ENCODE peak calls at places on chromosomes 1 and 21, in six cellular contexts. G, U, C, W, E and R are unnamed samples.

GRCh38 chr1:94823116-94823515 is 3.0 kb downstream of the SLC44A3 start:
- DNase-seq in G (no peak), U (no peak), C (no peak), W (no peak), E (no peak), R (no peak)

GRCh38 chr1:244865028-244865371 is 657 bp upstream of the HNRNPU start:
- DNase-seq in G (peak; percentile 17), U (no peak), C (no peak), W (no peak), E (no peak), R (peak; percentile 57)

GRCh38 chr1:156368157-156368658 is 803 bp upstream of the RHBG start:
- DNase-seq in G (no peak), U (no peak), C (no peak), W (no peak), E (no peak), R (no peak)

GRCh38 chr1:13930151-13930550 is 230.2 kb downstream of the PRDM2 start:
- DNase-seq in G (no peak), U (no peak), C (peak; percentile 8), W (peak; percentile 28), E (no peak), R (peak; percentile 16)

GRCh38 chr1:67564193-67564592 is 120.8 kb upstream of the GADD45A start:
- DNase-seq in G (no peak), U (no peak), C (peak; percentile 35), W (peak; percentile 78), E (no peak), R (no peak)

GRCh38 chr1:210328032-210328745 is 513 bp upstream of the HHAT start:
- DNase-seq in G (no peak), U (no peak), C (no peak), W (no peak), E (no peak), R (no peak)

GRCh38 chr1:113978863-113979702 is at the start of gene OLFML3:
- DNase-seq in G (peak; percentile 63), U (peak; percentile 40), C (peak; percentile 96), W (peak; percentile 97), E (peak; percentile 89), R (peak; percentile 98)

GRCh38 chr1:110190282-110190929 is 19.7 kb upstream of the KCNC4 start:
- DNase-seq in G (peak; percentile 42), U (no peak), C (no peak), W (no peak), E (no peak), R (no peak)

GRCh38 chr21:37916795-37917142 is 512 bp upstream of the KCNJ6 start:
- DNase-seq in G (no peak), U (no peak), C (no peak), W (no peak), E (no peak), R (no peak)

GRCh38 chr1:15676010-15676409 is 8.1 kb upstream of the PLEKHM2 start:
- DNase-seq in G (no peak), U (no peak), C (no peak), W (no peak), E (no peak), R (no peak)

GRCh38 chr1:229093546-229094336 is 177.2 kb upstream of the RAB4A start:
- DNase-seq in G (peak; percentile 83), U (peak; percentile 80), C (no peak), W (no peak), E (no peak), R (no peak)

GRCh38 chr1:66243548-66244130 is 290.3 kb upstream of the SGIP1 start:
- DNase-seq in G (no peak), U (no peak), C (no peak), W (peak; percentile 22), E (no peak), R (peak; percentile 17)

GRCh38 chr1:91913018-91913417 is 27.1 kb upstream of the TGFBR3 start:
- DNase-seq in G (no peak), U (no peak), C (peak; percentile 30), W (peak; percentile 40), E (no peak), R (peak; percentile 66)

GRCh38 chr21:44405948-44406872 is 49.1 kb upstream of the LRRC3 start:
- DNase-seq in G (no peak), U (no peak), C (no peak), W (peak; percentile 69), E (peak; percentile 4), R (no peak)

GRCh38 chr21:41768371-41769042 is 1.7 kb upstream of the RIPK4 start:
- DNase-seq in G (peak; percentile 88), U (no peak), C (peak; percentile 53), W (peak; percentile 70), E (peak; percentile 78), R (peak; percentile 85)

GRCh38 chr1:234750922-234751595 is 141.1 kb upstream of the IRF2BP2 start:
- DNase-seq in G (peak; percentile 81), U (peak; percentile 18), C (no peak), W (no peak), E (no peak), R (no peak)

GRCh38 chr1:91830242-91831131 is 55.5 kb downstream of the TGFBR3 start:
- DNase-seq in G (peak; percentile 86), U (no peak), C (peak; percentile 90), W (peak; percentile 90), E (peak; percentile 77), R (peak; percentile 86)

GRCh38 chr1:28553229-28553930 is 495 bp downstream of the TRNAU1AP start:
- DNase-seq in G (no peak), U (no peak), C (peak; percentile 30), W (peak; percentile 43), E (peak; percentile 2), R (peak; percentile 30)

GRCh38 chr1:45802343-45803298 is 791 bp upstream of the MAST2 start:
- DNase-seq in G (peak; percentile 29), U (no peak), C (peak; percentile 94), W (peak; percentile 98), E (peak; percentile 94), R (peak; percentile 98)

GRCh38 chr1:204070895-204071294 is 2.0 kb upstream of the SOX13 start:
- DNase-seq in G (no peak), U (no peak), C (no peak), W (no peak), E (no peak), R (no peak)

GRCh38 chr1:165666152-165666551 is 32.2 kb downstream of the ALDH9A1 start:
- DNase-seq in G (no peak), U (no peak), C (peak; percentile 57), W (peak; percentile 54), E (peak; percentile 17), R (peak; percentile 38)

GRCh38 chr1:208835781-208836180 is 591.6 kb upstream of the PLXNA2 start:
- DNase-seq in G (no peak), U (no peak), C (no peak), W (no peak), E (no peak), R (no peak)

GRCh38 chr1:40034869-40035268 is 5.7 kb upstream of the CAP1 start:
- DNase-seq in G (no peak), U (no peak), C (no peak), W (no peak), E (no peak), R (no peak)
- TF ChIP-seq CTCF in G (no peak), U (no peak), C (no peak), W (no peak), E (no peak), R (no peak)

DNA sequence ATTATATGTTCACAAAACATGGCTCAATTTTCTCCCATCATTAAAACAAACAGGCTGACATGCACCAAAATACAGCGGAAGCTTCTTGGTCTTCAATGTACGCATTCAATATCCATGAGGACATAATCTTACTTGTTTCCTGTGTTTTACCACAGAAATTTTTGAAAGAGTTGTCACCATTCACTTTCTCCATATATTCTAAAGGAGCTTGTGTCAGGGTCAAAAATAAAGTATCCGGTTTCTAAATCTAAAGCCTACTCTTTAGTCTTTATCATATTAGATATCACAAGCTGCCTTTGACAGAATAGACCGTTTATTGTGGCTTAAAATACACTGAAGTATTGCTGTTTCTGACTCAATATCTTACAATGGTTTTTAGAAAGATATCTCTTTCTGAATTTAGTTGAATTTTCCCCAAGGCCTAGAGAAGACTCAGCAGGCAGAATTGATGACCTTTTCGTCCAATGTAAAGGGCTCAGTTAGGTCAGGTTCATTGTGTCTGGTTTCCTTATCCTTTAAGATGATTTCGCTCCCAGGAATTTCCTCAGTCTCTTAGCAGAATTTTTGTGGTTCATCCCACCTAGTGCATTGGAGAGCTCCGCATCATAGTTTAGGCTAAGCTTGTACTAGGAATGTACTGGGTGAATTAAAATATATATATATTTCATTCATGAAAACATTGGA is 717.2 kb downstream of the NCAM2 start:
- DNase-seq in G (no peak), U (no peak), C (peak; percentile 91), W (peak; percentile 90), E (no peak), R (peak; percentile 82)
- H3K4me3 ChIP-seq in G (no peak overlapping the region), U (no peak overlapping the region), C (no peak overlapping the region), W (no peak overlapping the region), E (no peak overlapping the region), R (no peak overlapping the region)

GRCh38 chr1:178038372-178038771 is 55.5 kb upstream of the RASAL2 start:
- DNase-seq in G (no peak), U (no peak), C (no peak), W (no peak), E (no peak), R (no peak)

GRCh38 chr1:178039826-178040380 is 54.0 kb upstream of the RASAL2 start:
- DNase-seq in G (no peak), U (no peak), C (no peak), W (no peak), E (no peak), R (no peak)

GRCh38 chr1:178036090-178036489 is 57.8 kb upstream of the RASAL2 start:
- DNase-seq in G (no peak), U (no peak), C (no peak), W (no peak), E (no peak), R (no peak)

GRCh38 chr1:178034676-178035075 is 59.2 kb upstream of the RASAL2 start:
- DNase-seq in G (no peak), U (no peak), C (no peak), W (no peak), E (no peak), R (no peak)

GRCh38 chr1:178037510-178038253 is 56.2 kb upstream of the RASAL2 start:
- DNase-seq in G (peak; percentile 88), U (no peak), C (peak; percentile 82), W (peak; percentile 77), E (no peak), R (peak; percentile 83)
- TF ChIP-seq CTCF in G (peak; percentile 24), U (no peak), C (peak; percentile 43), W (peak; percentile 39), E (peak; percentile 48), R (peak; percentile 22)

GRCh38 chr1:47725000-47725731 is 272.0 kb downstream of the TRABD2B start:
- DNase-seq in G (no peak), U (no peak), C (no peak), W (no peak), E (no peak), R (no peak)
- H3K4me3 ChIP-seq in G (peak overlapping the region; percentile 4), U (no peak overlapping the region), C (no peak overlapping the region), W (no peak overlapping the region), E (no peak overlapping the region), R (no peak overlapping the region)

DNA sequence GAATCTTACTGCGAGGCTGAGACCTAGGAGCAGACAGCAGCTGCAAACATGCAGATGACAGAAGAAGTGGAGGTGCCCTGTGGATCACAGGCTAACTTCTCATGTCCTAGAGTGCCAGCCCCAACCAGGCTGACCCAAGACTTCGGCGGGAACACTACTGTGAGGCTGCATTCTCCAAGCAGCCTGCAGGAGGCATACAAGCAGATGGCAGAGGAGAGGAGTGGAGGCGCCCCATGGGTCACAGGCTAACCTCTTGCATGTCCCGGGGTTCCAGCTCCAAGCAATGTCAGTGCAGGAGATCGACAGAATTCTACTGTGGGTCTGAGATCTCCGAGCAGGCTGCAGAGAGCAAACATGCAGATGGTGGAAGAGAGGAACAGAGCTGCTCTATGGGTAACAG is 98.1 kb upstream of the ZNF678 start:
- DNase-seq in G (no peak), U (no peak), C (no peak), W (no peak), E (no peak), R (no peak)
- TF ChIP-seq CTCF in G (no peak), U (no peak), C (no peak), W (no peak), E (peak; percentile 12), R (no peak)